ENCODE peak calls at places on chromosome 5, in eight cellular contexts. D, Y, O, F, A, S, H and T are unnamed samples.

GRCh38 chr5:107361945-107362344 is 308.8 kb downstream of the EFNA5 start:
- DNase-seq in Y (peak), H (no peak), A (peak), O (no peak), D (peak), F (no peak), S (no peak), T (no peak)

GRCh38 chr5:36688722-36689121 is 82.3 kb downstream of the SLC1A3 start:
- DNase-seq in O (no peak), F (no peak), A (peak), H (no peak), S (no peak), Y (no peak), D (peak), T (peak)

GRCh38 chr5:169222934-169223594 is 77.9 kb downstream of the SLIT3 start:
- DNase-seq in A (no peak), F (no peak), H (no peak), D (no peak), S (no peak), O (no peak), Y (no peak), T (no peak)

GRCh38 chr5:38382898-38383297 is 124.5 kb downstream of the EGFLAM start:
- DNase-seq in F (peak), S (peak), H (peak), Y (peak), O (no peak), A (peak), D (peak), T (peak)

GRCh38 chr5:100131161-100131560 is 404.0 kb upstream of the FAM174A start:
- DNase-seq in O (no peak), A (peak), D (no peak), Y (no peak), H (no peak), F (no peak), S (no peak), T (no peak)

GRCh38 chr5:42520957-42521356 is 97.7 kb downstream of the GHR start:
- DNase-seq in S (no peak), O (no peak), Y (no peak), F (no peak), D (no peak), H (no peak), A (no peak), T (no peak)

GRCh38 chr5:96857924-96858323 is 18.4 kb upstream of the ERAP2 start:
- DNase-seq in D (no peak), S (no peak), Y (no peak), F (no peak), H (no peak), O (no peak), A (no peak), T (no peak)

GRCh38 chr5:68612972-68613371 is 397.4 kb downstream of the PIK3R1 start:
- DNase-seq in Y (no peak), S (no peak), H (no peak), D (no peak), F (no peak), A (no peak), O (no peak), T (no peak)

GRCh38 chr5:76861616-76862015 is 11.8 kb downstream of the S100Z start:
- DNase-seq in H (no peak), D (peak), F (no peak), A (no peak), Y (no peak), O (no peak), S (no peak), T (no peak)

GRCh38 chr5:62584395-62584794 is 5.8 kb downstream of the LRRC70 start:
- DNase-seq in O (no peak), A (no peak), H (no peak), D (no peak), S (no peak), Y (no peak), F (no peak), T (no peak)

GRCh38 chr5:1312993-1313833 is 18.3 kb upstream of the TERT start:
- DNase-seq in Y (no peak), F (peak), H (no peak), S (no peak), O (peak), D (no peak), A (no peak), T (no peak)

GRCh38 chr5:176166427-176166826 is 71.8 kb upstream of the SIMC1 start:
- DNase-seq in D (peak), O (no peak), A (no peak), Y (no peak), H (no peak), F (no peak), S (no peak), T (no peak)

GRCh38 chr5:76134646-76135045 is 51.5 kb downstream of the SV2C start:
- DNase-seq in O (no peak), F (no peak), S (no peak), Y (no peak), A (no peak), H (no peak), D (no peak), T (no peak)

GRCh38 chr5:945691-946541 is 53.2 kb downstream of the TRIP13 start:
- DNase-seq in O (peak), H (no peak), D (no peak), Y (no peak), A (no peak), F (no peak), S (no peak), T (no peak)

GRCh38 chr5:172929371-172929838 is 29.8 kb upstream of the RPL26L1 start:
- DNase-seq in F (no peak), A (no peak), Y (no peak), S (no peak), D (peak), H (no peak), O (no peak), T (no peak)

GRCh38 chr5:126490167-126490937 is 67.1 kb downstream of the GRAMD2B start:
- DNase-seq in H (no peak), F (no peak), S (no peak), O (no peak), A (no peak), Y (peak), D (no peak), T (no peak)

GRCh38 chr5:57494104-57495098 is 11.8 kb upstream of the ACTBL2 start:
- DNase-seq in H (peak), D (peak), F (peak), S (peak), A (peak), O (no peak), Y (no peak), T (peak)

GRCh38 chr5:141094481-141095262 is at the start of gene PCDHB2:
- DNase-seq in H (no peak), Y (peak), S (peak), D (peak), O (no peak), A (peak), F (no peak), T (no peak)

GRCh38 chr5:146967646-146968045 is 89.1 kb upstream of the PPP2R2B start:
- DNase-seq in H (no peak), Y (no peak), A (no peak), O (no peak), S (no peak), D (no peak), F (no peak), T (no peak)

GRCh38 chr5:138659561-138659960 is 84.4 kb upstream of the HSPA9 start:
- DNase-seq in D (no peak), Y (no peak), A (no peak), H (no peak), O (no peak), S (no peak), F (no peak), T (no peak)

GRCh38 chr5:174386306-174386705 is 338.1 kb upstream of the MSX2 start:
- DNase-seq in S (no peak), D (peak), Y (no peak), H (no peak), F (no peak), O (no peak), A (no peak), T (no peak)

GRCh38 chr5:172004824-172005237 is 1.6 kb downstream of the FBXW11 start:
- DNase-seq in S (no peak), H (no peak), A (peak), F (no peak), Y (no peak), O (no peak), D (no peak), T (peak)

GRCh38 chr5:176818391-176819098 is 8.2 kb downstream of the UNC5A start:
- DNase-seq in Y (no peak), O (no peak), D (no peak), S (no peak), F (no peak), A (peak), H (no peak), T (no peak)

GRCh38 chr5:78627175-78627574 is 21.4 kb downstream of the LHFPL2 start:
- DNase-seq in F (no peak), Y (no peak), H (no peak), S (no peak), D (no peak), A (peak), O (no peak), T (peak)

GRCh38 chr5:103101079-103101732 is 18.7 kb downstream of the GIN1 start:
- DNase-seq in A (no peak), O (no peak), D (no peak), Y (no peak), S (no peak), F (no peak), H (no peak), T (peak)

GRCh38 chr5:180007582-180007981 is 64.0 kb downstream of the RNF130 start:
- DNase-seq in D (no peak), S (no peak), O (no peak), H (no peak), Y (no peak), F (no peak), A (no peak), T (peak)

GRCh38 chr5:169904568-169904967 is 75.7 kb downstream of the INSYN2B start:
- DNase-seq in F (no peak), D (no peak), H (no peak), Y (no peak), S (no peak), O (no peak), A (no peak), T (no peak)

GRCh38 chr5:127997131-127997775 is 86.3 kb upstream of the SLC12A2 start:
- DNase-seq in D (no peak), H (no peak), S (no peak), O (no peak), Y (no peak), F (no peak), A (no peak), T (no peak)

GRCh38 chr5:108822211-108822947 is 74.7 kb downstream of the FER start:
- DNase-seq in A (no peak), F (no peak), O (no peak), S (no peak), H (no peak), D (no peak), Y (no peak), T (no peak)

GRCh38 chr5:175831507-175831906 is 39.9 kb upstream of the CPLX2 start:
- DNase-seq in F (no peak), Y (no peak), O (no peak), S (no peak), H (no peak), A (no peak), D (no peak), T (no peak)

GRCh38 chr5:172841258-172841657 is 7.2 kb downstream of the ERGIC1 start:
- DNase-seq in A (no peak), O (no peak), Y (no peak), H (no peak), F (no peak), S (no peak), D (no peak), T (no peak)

GRCh38 chr5:61055434-61056006 is 106.7 kb downstream of the SMIM15 start:
- DNase-seq in A (peak), S (peak), Y (no peak), O (no peak), D (peak), F (no peak), H (no peak), T (peak)

GRCh38 chr5:78501411-78502338 is 141.3 kb downstream of the SCAMP1 start:
- DNase-seq in A (no peak), D (no peak), Y (no peak), S (no peak), F (no peak), H (no peak), O (no peak), T (no peak)

GRCh38 chr5:32233696-32234447 is 59.8 kb upstream of the GOLPH3 start:
- DNase-seq in S (peak), O (no peak), H (no peak), D (peak), A (peak), F (peak), Y (peak), T (no peak)

DNA sequence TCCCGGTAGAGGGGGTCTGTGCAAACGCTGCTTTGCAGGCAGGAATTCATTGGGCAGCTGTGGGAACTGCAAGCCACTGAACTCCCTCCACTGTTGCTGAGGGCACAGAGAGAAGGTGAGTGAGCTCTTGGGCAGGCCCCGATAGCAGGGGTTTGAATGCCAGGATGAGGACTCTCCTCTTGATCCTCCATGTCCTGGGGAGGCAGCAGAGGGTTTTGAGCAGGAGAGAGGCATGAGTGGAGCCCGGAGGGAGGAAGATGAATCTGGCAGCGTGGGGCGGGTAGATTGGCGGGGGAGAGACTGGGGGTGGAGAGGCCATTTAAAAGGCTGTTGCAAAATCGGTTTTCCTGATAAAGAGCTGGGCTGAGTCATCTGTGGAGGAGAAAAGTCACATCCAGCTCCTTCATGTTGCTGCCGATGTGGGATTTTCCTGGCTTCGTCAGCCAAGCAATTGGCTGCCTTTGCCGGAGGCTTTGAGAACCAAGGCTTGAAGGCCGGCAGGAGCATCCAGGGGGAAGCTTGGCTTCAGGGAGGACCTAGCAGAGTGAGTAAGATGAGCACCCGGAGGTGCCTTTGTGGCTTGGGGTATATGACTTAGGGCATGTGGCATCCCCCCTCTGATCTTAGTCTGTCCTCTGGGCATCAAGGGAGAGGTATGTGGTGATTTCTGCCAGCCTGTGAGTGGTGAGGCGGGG is at the start of gene SYNPO:
- DNase-seq in F (peak), H (peak), Y (peak), A (peak), D (peak), S (peak), O (no peak), T (peak)
- TF ChIP-seq POLR2A in F (no peak), H (no peak), Y (peak), A (no peak), D (peak), S (peak), O (no peak), T (no peak)

GRCh38 chr5:66595877-66596790 is at the start of gene MAST4:
- DNase-seq in S (no peak), O (peak), F (peak), A (peak), H (peak), Y (peak), D (peak), T (peak)
- TF ChIP-seq POLR2A in S (no peak), O (no peak), F (no peak), A (no peak), H (peak), Y (peak), D (no peak), T (peak)

DNA sequence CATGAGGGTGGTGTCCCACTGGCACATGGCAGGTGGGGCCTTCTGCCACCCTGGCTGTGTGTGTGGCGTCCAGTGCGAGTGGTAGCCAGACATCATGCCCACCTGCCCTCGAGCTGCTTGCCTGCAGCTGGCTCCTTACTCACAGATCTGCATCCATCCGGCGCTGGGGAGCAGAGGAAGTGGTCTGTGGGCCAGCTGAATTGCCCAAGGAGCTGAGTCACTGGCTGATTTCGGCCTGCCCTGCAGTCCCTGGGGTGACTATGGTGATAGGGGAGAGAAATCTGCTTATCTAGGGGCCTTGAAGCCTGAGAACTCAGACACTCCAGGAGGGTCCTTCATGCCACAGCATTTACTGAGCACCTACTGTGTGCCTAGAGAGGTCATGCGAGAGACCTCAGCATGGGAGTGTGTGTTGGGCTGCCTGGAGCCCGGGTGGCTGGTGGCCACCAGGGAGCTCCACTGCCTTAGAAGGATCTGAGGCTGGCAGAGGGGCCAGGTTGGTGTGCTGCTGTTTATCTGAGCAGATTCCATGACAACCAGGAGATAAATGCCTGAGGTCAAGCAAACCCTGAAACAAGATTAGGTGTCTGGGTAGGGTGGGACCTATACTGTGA is 57.1 kb downstream of the SLC22A5 start:
- DNase-seq in D (peak), F (peak), S (peak), H (peak), O (peak), Y (peak), A (peak), T (peak)
- TF ChIP-seq POLR2A in D (peak), F (no peak), S (peak), H (no peak), O (no peak), Y (no peak), A (no peak), T (no peak)

GRCh38 chr5:81851481-81852178 is 100.7 kb upstream of the SSBP2 start:
- DNase-seq in O (peak), D (peak), Y (peak), A (peak), F (peak), S (peak), H (peak), T (peak)
- TF ChIP-seq POLR2A in O (peak), D (no peak), Y (peak), A (no peak), F (no peak), S (peak), H (peak), T (peak)

GRCh38 chr5:73447234-73448071 is 1.1 kb downstream of the FOXD1 start:
- DNase-seq in S (no peak), O (peak), A (peak), H (no peak), D (peak), Y (no peak), F (no peak), T (peak)
- TF ChIP-seq POLR2A in S (no peak), O (no peak), A (no peak), H (no peak), D (no peak), Y (no peak), F (no peak), T (no peak)

DNA sequence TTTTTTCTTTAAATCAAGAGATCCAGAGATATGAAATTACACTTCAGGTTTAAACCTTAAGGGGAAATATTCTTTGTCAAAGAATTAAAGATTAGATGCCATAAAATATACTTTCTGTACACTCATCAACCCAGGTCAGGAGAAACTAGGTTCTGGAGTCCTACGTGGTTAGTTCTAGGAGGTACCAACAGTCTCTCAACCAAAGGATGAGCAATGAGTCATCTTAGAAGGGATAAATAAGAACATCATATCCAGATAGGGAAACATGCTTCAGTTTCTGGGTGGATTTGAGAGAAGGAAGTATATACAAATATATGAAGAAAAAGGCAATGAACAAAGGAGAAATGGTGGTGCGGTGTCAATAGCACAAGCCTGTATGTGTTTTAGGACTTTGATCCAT is 98.2 kb downstream of the CSNK1G3 start:
- DNase-seq in A (no peak), S (no peak), Y (no peak), O (no peak), D (peak), F (no peak), H (no peak), T (no peak)
- TF ChIP-seq POLR2A in A (no peak), S (no peak), Y (no peak), O (no peak), D (no peak), F (no peak), H (no peak), T (no peak)